ENCODE peak calls at places on chromosomes 1 and 21, in five cellular contexts. K is thyroid gland, Z is bronchial epithelial cell, L is foreskin fibroblast, X is heart left ventricle. Q is an unnamed sample.

GRCh38 chr1:33036051-33036525 is 595 bp downstream of the AK2 start:
- DNase-seq in K (no peak), Z (peak; percentile 44), L (no peak), X (no peak), Q (no peak)

GRCh38 chr1:64965239-64966157 is 851 bp downstream of the JAK1 start:
- DNase-seq in K (peak; percentile 70), Z (no peak), L (peak; percentile 37), X (peak; percentile 73), Q (peak; percentile 58)

GRCh38 chr1:206907304-206907991 is 10.2 kb downstream of the IL24 start:
- DNase-seq in K (no peak), Z (no peak), L (no peak), X (no peak), Q (peak; percentile 68)

GRCh38 chr1:63813829-63814277 is 40.0 kb downstream of the ROR1 start:
- DNase-seq in K (no peak), Z (no peak), L (peak; percentile 48), X (no peak), Q (no peak)

GRCh38 chr21:44866780-44867179 is 6.7 kb downstream of the PTTG1IP start:
- DNase-seq in K (no peak), Z (no peak), L (no peak), X (no peak), Q (peak; percentile 63)

GRCh38 chr21:44259082-44259705 is 2.5 kb downstream of the DNMT3L start:
- DNase-seq in K (no peak), Z (no peak), L (no peak), X (no peak), Q (peak; percentile 1)

GRCh38 chr1:4700801-4701200 is 46.4 kb downstream of the AJAP1 start:
- DNase-seq in K (peak; percentile 52), Z (no peak), L (no peak), X (no peak), Q (no peak)

GRCh38 chr1:56897150-56898004 is 42.8 kb downstream of the C8A start:
- DNase-seq in K (no peak), Z (no peak), L (no peak), X (peak; percentile 24), Q (no peak)

GRCh38 chr1:65813956-65814355 is 21.3 kb downstream of the PDE4B start:
- DNase-seq in K (no peak), Z (peak; percentile 43), L (peak; percentile 56), X (no peak), Q (peak; percentile 27)

GRCh38 chr1:54798769-54799641 is 2.1 kb downstream of the TTC22 start:
- DNase-seq in K (peak; percentile 23), Z (peak; percentile 80), L (no peak), X (no peak), Q (peak; percentile 11)

GRCh38 chr1:246072456-246072855 is 434.6 kb downstream of the SMYD3 start:
- DNase-seq in K (no peak), Z (no peak), L (no peak), X (no peak), Q (no peak)

GRCh38 chr1:93079685-93080141 is 630 bp downstream of the MTF2 start:
- DNase-seq in K (peak; percentile 30), Z (peak; percentile 20), L (peak; percentile 8), X (peak; percentile 16), Q (peak; percentile 49)

GRCh38 chr1:75838099-75838498 is 41.4 kb downstream of the MSH4 start:
- DNase-seq in K (no peak), Z (no peak), L (no peak), X (no peak), Q (no peak)

GRCh38 chr1:196890668-196891067 is 2.8 kb downstream of the CFHR4 start:
- DNase-seq in K (no peak), Z (no peak), L (no peak), X (no peak), Q (no peak)

GRCh38 chr1:172145231-172145651 is 275.2 kb upstream of the C1orf105 start:
- DNase-seq in K (no peak), Z (no peak), L (peak; percentile 71), X (peak; percentile 14), Q (no peak)

GRCh38 chr1:169105434-169106094 is 926 bp upstream of the ATP1B1 start:
- DNase-seq in K (peak; percentile 98), Z (no peak), L (no peak), X (peak; percentile 81), Q (peak; percentile 81)

GRCh38 chr1:201264072-201264471 is 19.2 kb upstream of the PKP1 start:
- DNase-seq in K (no peak), Z (no peak), L (no peak), X (no peak), Q (no peak)

GRCh38 chr1:27652505-27652904 is 17.5 kb upstream of the FGR start:
- DNase-seq in K (no peak), Z (no peak), L (no peak), X (no peak), Q (no peak)

GRCh38 chr21:45506836-45507522 is 35.3 kb downstream of the SLC19A1 start:
- DNase-seq in K (no peak), Z (no peak), L (no peak), X (no peak), Q (peak; percentile 11)

GRCh38 chr21:31479714-31480113 is 135.7 kb upstream of the TIAM1 start:
- DNase-seq in K (no peak), Z (no peak), L (no peak), X (no peak), Q (no peak)

GRCh38 chr1:230144765-230145504 is 77.9 kb downstream of the GALNT2 start:
- DNase-seq in K (no peak), Z (no peak), L (no peak), X (no peak), Q (peak; percentile 29)

GRCh38 chr1:185157599-185158469 is 867 bp downstream of the SWT1 start:
- DNase-seq in K (no peak), Z (peak; percentile 30), L (peak; percentile 2), X (peak; percentile 7), Q (no peak)

GRCh38 chr1:232880354-232880753 is 70.1 kb upstream of the NTPCR start:
- DNase-seq in K (peak; percentile 55), Z (peak; percentile 52), L (no peak), X (no peak), Q (peak; percentile 69)

GRCh38 chr1:35783055-35783583 is 13.3 kb upstream of the CLSPN start:
- DNase-seq in K (no peak), Z (no peak), L (no peak), X (no peak), Q (no peak)

GRCh38 chr1:247906504-247907047 is 11.2 kb downstream of the OR2W3 start:
- DNase-seq in K (no peak), Z (peak; percentile 41), L (no peak), X (no peak), Q (no peak)

GRCh38 chr1:230149751-230150584 is 82.9 kb downstream of the GALNT2 start:
- DNase-seq in K (no peak), Z (no peak), L (no peak), X (no peak), Q (no peak)

GRCh38 chr1:27604579-27605299 is 795 bp upstream of the AHDC1 start:
- DNase-seq in K (no peak), Z (no peak), L (no peak), X (no peak), Q (no peak)

GRCh38 chr1:36531833-36532232 is 49.1 kb upstream of the CSF3R start:
- DNase-seq in K (no peak), Z (no peak), L (no peak), X (no peak), Q (no peak)

GRCh38 chr1:88983791-88984552 is 8.5 kb downstream of the KYAT3 start:
- DNase-seq in K (no peak), Z (peak; percentile 68), L (peak; percentile 32), X (no peak), Q (no peak)

DNA sequence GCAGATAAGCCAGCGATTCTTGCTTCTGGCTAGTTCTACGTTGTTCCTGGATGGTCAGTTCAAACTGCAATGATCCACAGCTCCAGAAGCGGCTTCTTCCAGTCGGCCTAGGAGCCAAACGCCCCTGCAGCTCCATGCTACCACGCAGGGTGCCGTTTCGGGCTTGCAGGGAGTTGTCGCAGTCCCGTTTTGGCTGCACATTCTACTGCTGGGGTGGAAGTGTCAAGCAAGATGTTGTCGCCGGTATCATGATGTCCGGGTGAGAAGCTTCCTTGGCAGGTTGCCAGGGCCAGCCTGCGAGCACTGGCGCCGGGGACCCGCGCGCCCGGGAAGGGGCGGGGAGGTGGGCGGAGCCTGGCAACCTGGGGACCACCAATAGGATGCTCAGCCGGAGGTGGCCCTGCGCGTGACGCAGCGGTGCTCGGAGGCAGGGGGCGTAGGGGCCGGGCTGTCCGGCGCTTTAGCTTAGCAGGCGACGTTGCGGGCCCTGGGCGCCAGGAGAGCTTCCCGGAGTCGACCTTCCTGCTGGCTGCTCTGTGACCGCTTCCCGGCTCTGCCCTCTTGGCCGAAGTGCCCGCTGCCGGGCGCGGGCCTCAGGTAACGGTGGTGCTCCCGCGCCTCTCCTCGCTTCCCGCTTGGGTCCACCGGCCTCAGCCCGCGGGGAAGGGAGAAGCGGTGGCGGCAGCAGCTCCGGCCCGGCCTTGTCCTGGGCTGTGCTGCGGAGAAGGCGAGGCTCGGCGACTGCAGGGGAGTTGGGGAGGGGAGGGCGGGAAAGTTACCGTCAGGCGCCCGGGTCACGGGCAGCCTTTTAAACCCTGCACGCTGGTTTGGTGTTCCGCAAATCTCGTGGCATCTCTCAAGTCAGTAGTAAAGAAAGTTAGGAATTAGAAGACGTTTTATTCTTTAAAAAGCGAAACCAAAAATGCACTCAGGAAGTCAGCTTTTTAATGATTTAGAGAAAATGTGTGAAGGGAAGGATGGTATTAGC is at the start of gene SOAT1:
- DNase-seq in K (peak; percentile 96), Z (peak; percentile 62), L (peak; percentile 87), X (peak; percentile 95), Q (peak; percentile 97)
- TF ChIP-seq CTCF in K (no peak), Z (peak; percentile 29), L (no peak), X (peak; percentile 15), Q (no peak)

GRCh38 chr1:118928739-118929554 is 59.2 kb downstream of the TBX15 start:
- DNase-seq in K (no peak), Z (peak; percentile 27), L (peak; percentile 34), X (no peak), Q (no peak)
- TF ChIP-seq CTCF in K (no peak), Z (no peak), L (no peak), X (no peak), Q (no peak)

DNA sequence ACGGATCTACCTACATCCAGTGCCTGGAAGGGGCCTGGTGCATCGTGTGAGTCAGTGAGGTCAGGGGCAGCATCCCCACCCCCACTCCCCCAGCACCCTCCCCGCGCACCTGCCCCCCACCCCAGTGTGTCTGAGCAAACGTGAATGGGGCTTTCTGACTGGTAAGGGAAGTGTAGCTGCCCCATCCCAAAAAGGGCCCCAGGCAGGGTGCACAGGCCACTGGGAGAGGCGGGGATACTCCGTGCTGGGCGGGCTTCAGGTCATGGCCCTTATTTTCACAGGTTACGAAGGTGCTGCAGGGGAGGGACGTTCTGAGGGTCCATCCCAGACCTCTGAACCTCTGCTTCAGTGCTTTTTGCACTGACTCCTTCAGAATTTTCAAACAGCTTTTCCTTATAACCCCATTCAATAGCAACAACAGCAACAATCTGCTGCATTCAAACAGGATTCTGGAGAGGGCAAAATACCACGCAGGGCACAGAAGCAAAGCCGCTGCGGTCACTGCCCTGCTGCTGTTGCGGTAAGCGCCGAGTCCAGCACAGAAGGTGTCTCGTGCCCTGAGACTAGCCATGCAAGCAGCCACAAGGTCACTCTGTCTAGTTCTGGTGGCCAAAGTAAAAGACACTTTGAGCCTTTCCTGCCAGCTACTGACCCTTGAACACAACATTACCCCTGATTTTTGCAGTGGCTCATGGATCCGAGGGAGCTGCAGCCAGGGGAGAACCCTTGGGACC is 10.3 kb downstream of the TTC34 start:
- DNase-seq in K (no peak), Z (no peak), L (no peak), X (no peak), Q (no peak)
- TF ChIP-seq CTCF in K (no peak), Z (no peak), L (no peak), X (no peak), Q (no peak)

GRCh38 chr1:119647734-119648619 is at the start of gene ZNF697:
- DNase-seq in K (peak; percentile 99), Z (peak; percentile 93), L (peak; percentile 98), X (peak; percentile 98), Q (peak; percentile 91)
- TF ChIP-seq CTCF in K (no peak), Z (no peak), L (no peak), X (no peak), Q (peak; percentile 47)

GRCh38 chr21:41916888-41917433 is 36.9 kb downstream of the C2CD2 start:
- DNase-seq in K (no peak), Z (no peak), L (no peak), X (no peak), Q (no peak)
- TF ChIP-seq CTCF in K (no peak), Z (no peak), L (no peak), X (no peak), Q (no peak)